ENCODE peak calls at places on chromosomes 5 and 9, in four cellular contexts. W is K562, E is IMR-90, M is keratinocyte. L is an unnamed sample.

GRCh38 chr5:67648201-67648671 is 451.6 kb upstream of the CD180 start:
- DNase-seq in W (no peak), E (no peak), M (no peak), L (peak; percentile 6)

GRCh38 chr5:6710078-6710477 is 3.2 kb upstream of the TENT4A start:
- DNase-seq in W (no peak), E (no peak), M (no peak), L (no peak)

GRCh38 chr9:128553695-128554094 is 1.3 kb downstream of the SPTAN1 start:
- DNase-seq in W (no peak), E (peak; percentile 86), M (no peak), L (peak; percentile 56)

GRCh38 chr9:130186839-130187522 is 14.8 kb downstream of the NCS1 start:
- DNase-seq in W (peak; percentile 86), E (peak; percentile 55), M (no peak), L (no peak)

GRCh38 chr5:16578474-16578883 is 38.3 kb downstream of the RETREG1 start:
- DNase-seq in W (no peak), E (no peak), M (no peak), L (no peak)

GRCh38 chr5:1111727-1112289 is at the start of gene SLC12A7:
- DNase-seq in W (peak; percentile 50), E (no peak), M (no peak), L (peak; percentile 37)

GRCh38 chr5:74555991-74556390 is 84.5 kb downstream of the ENC1 start:
- DNase-seq in W (peak; percentile 25), E (no peak), M (no peak), L (no peak)

GRCh38 chr5:152676177-152676576 is 271.1 kb upstream of the NMUR2 start:
- DNase-seq in W (no peak), E (no peak), M (no peak), L (no peak)

GRCh38 chr5:178273665-178274541 is 41.3 kb upstream of the PHYKPL start:
- DNase-seq in W (no peak), E (no peak), M (no peak), L (no peak)

GRCh38 chr5:93621340-93621872 is 38.4 kb downstream of the NR2F1 start:
- DNase-seq in W (no peak), E (peak; percentile 70), M (no peak), L (peak; percentile 75)

GRCh38 chr5:175689147-175689991 is 31.5 kb downstream of the HRH2 start:
- DNase-seq in W (no peak), E (no peak), M (no peak), L (no peak)

GRCh38 chr5:175691761-175692160 is 33.9 kb downstream of the HRH2 start:
- DNase-seq in W (no peak), E (no peak), M (no peak), L (no peak)

GRCh38 chr5:175692235-175692995 is 34.5 kb downstream of the HRH2 start:
- DNase-seq in W (no peak), E (no peak), M (no peak), L (no peak)

GRCh38 chr5:175690025-175690424 is 32.2 kb downstream of the HRH2 start:
- DNase-seq in W (no peak), E (no peak), M (no peak), L (no peak)

GRCh38 chr5:175690586-175690985 is 32.7 kb downstream of the HRH2 start:
- DNase-seq in W (no peak), E (no peak), M (no peak), L (no peak)
- H3K4me2 ChIP-seq in W (no peak overlapping the region), E (no peak overlapping the region), M (no peak overlapping the region), L (no peak overlapping the region)

DNA sequence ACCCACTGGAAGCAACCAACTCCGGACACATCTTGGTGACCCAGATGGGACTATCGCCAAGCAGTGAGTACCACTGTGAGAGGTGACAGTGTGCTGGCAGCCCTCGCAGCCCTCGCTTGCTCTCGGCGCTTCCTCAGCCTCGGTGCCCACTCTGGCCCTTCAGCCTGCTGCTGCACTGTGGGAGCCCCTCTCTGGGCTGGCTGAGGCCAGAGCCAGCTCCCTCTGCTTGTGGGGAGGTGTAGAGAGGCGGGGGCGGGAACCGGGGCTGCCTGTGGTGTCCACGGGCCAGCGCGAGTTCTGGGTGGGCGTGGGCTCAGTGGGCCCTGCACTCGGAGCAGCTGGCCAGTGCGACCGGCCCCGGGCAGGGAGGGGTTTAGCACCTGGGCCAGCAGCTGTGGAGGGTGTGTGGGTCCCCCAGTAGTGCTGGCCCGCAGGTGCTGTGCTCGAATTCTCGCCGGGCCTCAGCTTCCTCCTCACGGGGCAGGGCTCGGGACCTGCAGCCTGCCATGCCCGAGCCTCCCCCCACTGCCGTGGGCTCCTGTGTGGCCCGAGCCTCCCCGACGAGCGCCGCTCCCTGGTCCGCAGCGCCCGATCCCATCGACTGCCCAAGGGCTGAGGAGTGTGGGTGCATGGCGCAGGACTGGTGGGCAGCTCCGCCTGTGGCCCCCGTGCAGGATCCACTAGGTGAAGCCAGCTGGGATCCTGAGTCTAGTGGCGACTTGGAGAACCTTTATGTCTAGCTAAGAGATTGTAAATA is 78.5 kb upstream of the PLPP1 start:
- DNase-seq in W (no peak), E (no peak), M (no peak), L (no peak)
- H3K9me1 ChIP-seq in W (no peaks in the 10 kb centered on the region), E (no peaks in the 10 kb centered on the region), M (no peaks in the 10 kb centered on the region), L (no peaks in the 10 kb centered on the region)

DNA sequence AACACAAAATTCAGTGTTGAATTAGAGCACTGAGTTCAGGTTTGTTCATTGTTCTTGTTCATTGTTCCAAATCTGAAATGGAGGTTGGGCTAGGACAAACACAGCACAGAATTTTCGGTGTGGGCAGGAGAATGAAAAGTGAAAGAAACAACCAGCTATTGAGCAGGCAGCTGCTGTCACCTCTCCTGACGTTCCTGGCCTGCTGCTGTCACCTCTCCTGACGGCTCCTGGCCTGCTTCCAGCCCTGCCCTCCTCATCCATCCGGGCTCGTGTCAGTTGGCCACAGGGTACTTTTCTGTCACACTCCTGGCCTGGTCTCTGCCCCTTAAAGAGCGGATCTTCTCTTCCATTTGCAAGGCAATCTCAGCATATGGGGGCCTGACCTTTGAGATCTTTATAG is 45.2 kb upstream of the CKMT2 start:
- DNase-seq in W (no peak), E (no peak), M (no peak), L (no peak)
- H3K4me2 ChIP-seq in W (no peak overlapping the region), E (no peak overlapping the region), M (no peak overlapping the region), L (no peak overlapping the region)

DNA sequence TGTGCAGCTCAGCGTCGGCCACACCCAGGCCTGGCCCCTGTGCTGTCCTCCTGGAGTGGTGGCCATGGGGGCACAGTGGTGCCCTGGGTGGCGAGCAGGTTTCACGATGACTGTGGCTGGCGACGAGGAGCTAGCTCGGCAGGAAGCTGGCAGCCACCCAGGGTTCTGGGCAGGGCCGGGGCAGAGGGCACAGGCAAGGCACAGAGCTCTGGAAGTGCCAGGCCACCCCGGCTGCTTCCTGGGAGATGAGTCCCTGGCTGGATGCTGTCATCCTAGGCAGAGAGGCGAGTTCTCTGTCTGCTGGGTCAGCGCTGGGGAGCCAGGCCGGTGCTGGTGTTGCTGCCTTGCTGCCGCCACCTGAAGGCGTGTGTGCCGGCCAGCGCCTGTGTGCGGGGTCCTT is 51.7 kb downstream of the RXRA start:
- DNase-seq in W (no peak), E (no peak), M (no peak), L (no peak)
- H3K9me1 ChIP-seq in W (no peaks in the 10 kb centered on the region), E (peaks cover 7% of the 10 kb centered on the region), M (no peaks in the 10 kb centered on the region), L (no peaks in the 10 kb centered on the region)

GRCh38 chr5:79025054-79025465 is 40.0 kb upstream of the ARSB start:
- DNase-seq in W (peak; percentile 72), E (peak; percentile 72), M (no peak), L (peak; percentile 65)
- H3K4me2 ChIP-seq in W (peak overlapping the region; percentile 54), E (peak overlapping the region; percentile 96), M (peak overlapping the region; percentile 49), L (peak overlapping the region; percentile 61)

GRCh38 chr9:95642189-95642588 is 125.4 kb upstream of the PTCH1 start:
- DNase-seq in W (no peak), E (no peak), M (no peak), L (no peak)

GRCh38 chr9:95644377-95644776 is 127.6 kb upstream of the PTCH1 start:
- DNase-seq in W (no peak), E (peak; percentile 15), M (no peak), L (peak; percentile 13)

GRCh38 chr9:95648225-95648624 is 131.5 kb upstream of the PTCH1 start:
- DNase-seq in W (no peak), E (no peak), M (no peak), L (no peak)

GRCh38 chr9:95645579-95645978 is 128.8 kb upstream of the PTCH1 start:
- DNase-seq in W (no peak), E (no peak), M (no peak), L (no peak)

DNA sequence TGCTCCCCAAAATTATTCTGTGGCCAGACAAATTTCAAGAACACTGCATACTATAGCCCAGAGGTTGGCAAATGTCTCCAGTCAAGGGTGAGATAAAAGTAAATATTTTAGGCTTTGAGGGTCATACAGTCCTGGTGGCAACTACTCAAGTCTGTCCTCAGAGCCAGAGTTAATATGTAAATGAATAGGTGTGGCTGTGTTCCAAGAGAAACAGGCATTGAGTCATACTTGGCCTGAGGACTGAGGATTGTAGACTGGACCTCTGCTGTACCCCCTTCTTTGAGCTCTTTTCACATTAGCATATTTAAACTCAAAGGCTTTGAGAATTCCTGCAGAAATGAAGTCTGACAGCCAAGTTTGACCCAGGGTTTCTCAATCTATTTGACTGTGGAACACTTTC is 129.2 kb upstream of the PTCH1 start:
- DNase-seq in W (no peak), E (no peak), M (no peak), L (peak; percentile 32)
- H3K9me1 ChIP-seq in W (no peaks in the 10 kb centered on the region), E (no peaks in the 10 kb centered on the region), M (no peaks in the 10 kb centered on the region), L (no peaks in the 10 kb centered on the region)

GRCh38 chr5:87741891-87742290 is 329.2 kb upstream of the CCNH start:
- DNase-seq in W (no peak), E (no peak), M (no peak), L (no peak)
- H3K4me2 ChIP-seq in W (no peak overlapping the region), E (no peak overlapping the region), M (no peak overlapping the region), L (no peak overlapping the region)

DNA sequence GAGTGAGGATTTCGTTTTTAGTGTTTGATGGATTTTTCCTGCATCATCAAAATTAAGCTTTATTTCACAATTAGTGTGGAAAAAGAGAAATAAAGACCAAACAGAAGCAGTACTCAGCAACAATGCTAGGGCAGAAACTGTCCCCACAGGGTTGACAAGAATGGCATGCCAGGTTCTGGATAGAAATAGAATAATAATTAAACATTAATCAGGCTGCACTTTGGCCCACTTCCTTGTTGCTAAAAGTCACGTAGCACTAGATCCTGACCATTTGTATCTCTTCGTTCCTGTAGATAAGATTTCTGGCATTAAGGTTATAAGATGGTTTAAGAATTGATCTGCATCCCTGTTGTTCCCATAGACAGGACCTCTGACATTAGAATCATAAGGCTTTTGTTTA is 34.5 kb downstream of the DIRAS2 start:
- DNase-seq in W (no peak), E (no peak), M (no peak), L (no peak)
- H3K9me1 ChIP-seq in W (no peaks in the 10 kb centered on the region), E (no peaks in the 10 kb centered on the region), M (no peaks in the 10 kb centered on the region), L (no peaks in the 10 kb centered on the region)

DNA sequence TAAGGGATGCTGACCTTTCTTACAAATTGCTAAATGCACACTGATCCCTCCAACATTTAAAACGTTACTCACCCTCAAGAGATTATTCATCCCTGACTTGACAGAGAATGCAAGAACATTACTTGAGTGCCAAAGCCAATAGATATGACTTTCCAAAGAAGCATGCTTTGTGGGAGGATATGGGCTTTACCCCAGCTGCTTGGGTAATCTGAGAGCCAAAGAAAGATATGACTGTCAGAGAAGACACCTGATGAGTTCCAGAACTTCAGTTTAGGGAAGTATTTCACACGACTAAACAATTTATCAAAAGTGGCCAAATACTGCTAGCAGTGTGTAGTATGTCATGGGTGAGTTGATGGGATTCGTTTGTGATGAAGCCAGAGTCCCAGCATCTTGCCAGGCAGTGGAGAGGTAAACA is 7.4 kb upstream of the SPDL1 start:
- DNase-seq in W (no peak), E (peak; percentile 87), M (no peak), L (no peak)
- H3K4me2 ChIP-seq in W (no peak overlapping the region), E (peak overlapping the region; percentile 25), M (no peak overlapping the region), L (no peak overlapping the region)